ENCODE peak calls at places on chromosomes 11 and 22, in nine cellular contexts. X is cardiac muscle cell, D is pancreas, M is GM23248, Y is mesendoderm, I is left lung, G is neuronal stem cell, H is GM23338, Z is hepatocyte. F is an unnamed sample. For H3K4me1, the result is how much of the 10 kb centered on the place peaks cover.

GRCh38 chr22:46763051-46763705 is 728 bp downstream of the TBC1D22A start:
- DNase-seq in X (peak), D (no peak), M (peak), Y (peak), I (no peak), G (no peak), H (peak), Z (no peak), F (no peak)

GRCh38 chr11:73040046-73040445 is 102.1 kb downstream of the FCHSD2 start:
- DNase-seq in X (no peak), D (no peak), M (no peak), Y (no peak), I (no peak), G (peak), H (peak), Z (no peak), F (no peak)

GRCh38 chr11:19220903-19221682 is 19.3 kb upstream of the CSRP3 start:
- DNase-seq in X (peak), D (no peak), M (no peak), Y (peak), I (peak), G (no peak), H (no peak), Z (no peak), F (peak)

GRCh38 chr22:37431811-37432707 is 4.8 kb upstream of the ELFN2 start:
- DNase-seq in X (peak), D (no peak), M (peak), Y (no peak), I (no peak), G (no peak), H (no peak), Z (peak), F (peak)

GRCh38 chr22:46293591-46294260 is 2.9 kb upstream of the GTSE1 start:
- DNase-seq in X (no peak), D (no peak), M (peak), Y (no peak), I (peak), G (no peak), H (no peak), Z (no peak), F (no peak)

GRCh38 chr22:22753526-22754267 is 109.3 kb downstream of the GGTLC2 start:
- DNase-seq in X (peak), D (no peak), M (peak), Y (peak), I (peak), G (peak), H (peak), Z (peak), F (peak)

GRCh38 chr11:43282607-43283440 is 29.0 kb upstream of the API5 start:
- DNase-seq in X (peak), D (no peak), M (peak), Y (peak), I (no peak), G (peak), H (peak), Z (peak), F (peak)

GRCh38 chr11:31809857-31810778 is 1.0 kb downstream of the PAX6 start:
- DNase-seq in X (peak), D (peak), M (peak), Y (peak), I (peak), G (no peak), H (peak), Z (peak), F (peak)

GRCh38 chr11:94194712-94195111 is 66.1 kb downstream of the PANX1 start:
- DNase-seq in X (no peak), D (no peak), M (no peak), Y (no peak), I (no peak), G (no peak), H (no peak), Z (no peak), F (no peak)

GRCh38 chr11:78542007-78542406 is 32.7 kb downstream of the NARS2 start:
- DNase-seq in X (no peak), D (no peak), M (no peak), Y (no peak), I (no peak), G (no peak), H (no peak), Z (no peak), F (no peak)

GRCh38 chr11:91243630-91244029 is 981.0 kb upstream of the FAT3 start:
- DNase-seq in X (peak), D (no peak), M (no peak), Y (no peak), I (no peak), G (no peak), H (no peak), Z (peak), F (no peak)

GRCh38 chr11:12102588-12103410 is 7.6 kb upstream of the MICAL2 start:
- DNase-seq in X (no peak), D (no peak), M (no peak), Y (peak), I (no peak), G (no peak), H (peak), Z (no peak), F (no peak)

GRCh38 chr22:27937453-27937852 is 18.4 kb upstream of the PITPNB start:
- DNase-seq in X (peak), D (no peak), M (no peak), Y (no peak), I (no peak), G (no peak), H (no peak), Z (no peak), F (no peak)

GRCh38 chr22:46072030-46072881 is 78.1 kb upstream of the PPARA start:
- DNase-seq in X (peak), D (peak), M (peak), Y (peak), I (peak), G (no peak), H (peak), Z (peak), F (peak)

GRCh38 chr11:121459413-121460041 is 6.8 kb upstream of the SORL1-AS1 start:
- DNase-seq in X (no peak), D (no peak), M (no peak), Y (no peak), I (no peak), G (no peak), H (no peak), Z (peak), F (no peak)

GRCh38 chr11:113397212-113397611 is 9.6 kb downstream of the ANKK1 start:
- DNase-seq in X (no peak), D (no peak), M (no peak), Y (no peak), I (no peak), G (no peak), H (no peak), Z (no peak), F (no peak)

GRCh38 chr22:40482391-40482790 is 112.0 kb downstream of the SGSM3 start:
- DNase-seq in X (no peak), D (no peak), M (no peak), Y (no peak), I (no peak), G (no peak), H (no peak), Z (no peak), F (no peak)

GRCh38 chr22:35742342-35743100 is 24.8 kb downstream of the APOL5 start:
- DNase-seq in X (peak), D (no peak), M (peak), Y (peak), I (no peak), G (no peak), H (no peak), Z (no peak), F (no peak)

GRCh38 chr11:119645018-119645417 is 84.0 kb downstream of the NECTIN1 start:
- DNase-seq in X (no peak), D (no peak), M (no peak), Y (no peak), I (no peak), G (no peak), H (no peak), Z (no peak), F (no peak)

GRCh38 chr11:38307455-38307854 is 1709.4 kb upstream of the RAG2 start:
- DNase-seq in X (no peak), D (no peak), M (no peak), Y (no peak), I (no peak), G (no peak), H (no peak), Z (no peak), F (no peak)

GRCh38 chr11:108405706-108406105 is 61.6 kb downstream of the C11orf65 start:
- DNase-seq in X (no peak), D (no peak), M (peak), Y (no peak), I (no peak), G (no peak), H (no peak), Z (no peak), F (no peak)

GRCh38 chr11:112961751-112962747 is 829 bp downstream of the NCAM1 start:
- DNase-seq in X (peak), D (peak), M (peak), Y (peak), I (peak), G (peak), H (peak), Z (peak), F (peak)

GRCh38 chr22:40593460-40594273 is 42.9 kb downstream of the MRTFA start:
- DNase-seq in X (no peak), D (no peak), M (no peak), Y (no peak), I (no peak), G (no peak), H (no peak), Z (peak), F (no peak)

GRCh38 chr11:11558826-11559225 is 63.0 kb downstream of the GALNT18 start:
- DNase-seq in X (no peak), D (no peak), M (no peak), Y (peak), I (peak), G (no peak), H (no peak), Z (no peak), F (no peak)

GRCh38 chr11:125304876-125305275 is 140.3 kb downstream of the PKNOX2 start:
- DNase-seq in X (no peak), D (no peak), M (no peak), Y (no peak), I (no peak), G (no peak), H (no peak), Z (no peak), F (no peak)

GRCh38 chr11:121535122-121535796 is 82.5 kb upstream of the SORL1-AS1 start:
- DNase-seq in X (no peak), D (no peak), M (peak), Y (no peak), I (no peak), G (no peak), H (no peak), Z (no peak), F (no peak)

GRCh38 chr22:29799217-29799680 is 32.1 kb downstream of the UQCR10 start:
- DNase-seq in X (peak), D (peak), M (peak), Y (no peak), I (peak), G (no peak), H (no peak), Z (peak), F (peak)

GRCh38 chr22:33717694-33718396 is 202.4 kb downstream of the LARGE1 start:
- DNase-seq in X (no peak), D (no peak), M (no peak), Y (no peak), I (no peak), G (no peak), H (no peak), Z (no peak), F (no peak)

GRCh38 chr11:65862941-65863888 is 3.0 kb downstream of the MUS81 start:
- DNase-seq in X (no peak), D (peak), M (no peak), Y (no peak), I (no peak), G (no peak), H (no peak), Z (no peak), F (peak)

GRCh38 chr22:30413745-30414524 is 11.6 kb upstream of the MTFP1 start:
- DNase-seq in X (no peak), D (no peak), M (no peak), Y (no peak), I (no peak), G (no peak), H (no peak), Z (no peak), F (no peak)

GRCh38 chr11:13391217-13391616 is 71.8 kb downstream of the BTBD10 start:
- DNase-seq in X (no peak), D (no peak), M (no peak), Y (no peak), I (no peak), G (no peak), H (no peak), Z (no peak), F (no peak)

GRCh38 chr22:23833017-23833795 is 5.6 kb downstream of the DERL3 start:
- DNase-seq in X (no peak), D (peak), M (no peak), Y (no peak), I (no peak), G (no peak), H (no peak), Z (no peak), F (no peak)

GRCh38 chr11:75878968-75879367 is 64.0 kb downstream of the UVRAG start:
- DNase-seq in X (no peak), D (no peak), M (no peak), Y (no peak), I (no peak), G (no peak), H (no peak), Z (no peak), F (no peak)

GRCh38 chr11:75884321-75884720 is 69.3 kb downstream of the UVRAG start:
- DNase-seq in X (no peak), D (no peak), M (no peak), Y (no peak), I (no peak), G (no peak), H (no peak), Z (no peak), F (no peak)

GRCh38 chr11:75874942-75875341 is 59.9 kb downstream of the UVRAG start:
- DNase-seq in X (no peak), D (no peak), M (no peak), Y (no peak), I (no peak), G (no peak), H (no peak), Z (no peak), F (no peak)

DNA sequence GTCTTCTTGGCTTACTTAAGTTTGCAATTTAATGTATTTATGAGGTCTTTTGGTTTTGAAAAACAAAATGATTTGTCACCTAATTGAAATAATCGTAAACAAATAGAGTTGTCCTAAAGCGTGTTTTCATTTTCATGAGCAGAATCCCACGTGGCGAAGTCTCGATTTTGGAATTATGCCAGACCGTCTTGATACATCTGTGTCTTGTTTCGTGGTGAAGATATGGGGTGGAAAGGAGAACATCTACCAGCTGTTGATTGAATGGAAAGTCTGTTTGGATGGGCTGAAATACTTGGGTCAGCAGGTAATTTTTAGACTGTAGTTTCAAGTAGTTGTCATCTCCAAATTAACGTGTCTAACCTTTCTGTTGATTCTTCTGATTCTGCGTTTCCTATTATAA is 64.7 kb downstream of the UVRAG start:
- DNase-seq in X (no peak), D (no peak), M (no peak), Y (no peak), I (no peak), G (no peak), H (no peak), Z (no peak), F (no peak)
- H3K4me1 ChIP-seq in X (under half), D (under half), M (under half), Y (under half), I (under half), G (under half), H (under half), Z (under half), F (under half)

GRCh38 chr11:111796696-111797095 is 30.5 kb upstream of the PPP2R1B start:
- DNase-seq in X (no peak), D (no peak), M (no peak), Y (no peak), I (no peak), G (no peak), H (no peak), Z (no peak), F (no peak)
- H3K4me1 ChIP-seq in X (under half), D (under half), M (half or more), Y (under half), I (under half), G (under half), H (under half), Z (under half), F (under half)

GRCh38 chr11:1730230-1730629 is 20.2 kb downstream of the IFITM10 start:
- DNase-seq in X (no peak), D (no peak), M (no peak), Y (no peak), I (no peak), G (no peak), H (no peak), Z (no peak), F (no peak)
- H3K4me1 ChIP-seq in X (under half), D (under half), M (under half), Y (under half), I (under half), G (under half), H (under half), Z (under half), F (under half)

GRCh38 chr11:116986521-116987105 is 111.6 kb downstream of the SIK3 start:
- DNase-seq in X (peak), D (no peak), M (peak), Y (no peak), I (no peak), G (no peak), H (peak), Z (no peak), F (no peak)
- H3K4me1 ChIP-seq in X (under half), D (under half), M (half or more), Y (under half), I (half or more), G (under half), H (under half), Z (under half), F (under half)

GRCh38 chr11:3888210-3888609 is 32.7 kb downstream of the STIM1 start:
- DNase-seq in X (no peak), D (no peak), M (no peak), Y (no peak), I (no peak), G (no peak), H (no peak), Z (no peak), F (no peak)

GRCh38 chr11:3888876-3889275 is 33.4 kb downstream of the STIM1 start:
- DNase-seq in X (no peak), D (no peak), M (no peak), Y (no peak), I (no peak), G (no peak), H (no peak), Z (no peak), F (no peak)

GRCh38 chr11:3882671-3883070 is 27.2 kb downstream of the STIM1 start:
- DNase-seq in X (no peak), D (no peak), M (no peak), Y (no peak), I (no peak), G (no peak), H (no peak), Z (no peak), F (no peak)

GRCh38 chr11:3886985-3887384 is 31.5 kb downstream of the STIM1 start:
- DNase-seq in X (no peak), D (no peak), M (no peak), Y (no peak), I (no peak), G (no peak), H (no peak), Z (no peak), F (no peak)

GRCh38 chr11:3885855-3886254 is 30.4 kb downstream of the STIM1 start:
- DNase-seq in X (no peak), D (no peak), M (no peak), Y (no peak), I (no peak), G (no peak), H (no peak), Z (no peak), F (no peak)
- H3K4me1 ChIP-seq in X (under half), D (under half), M (under half), Y (under half), I (under half), G (under half), H (under half), Z (under half), F (under half)

DNA sequence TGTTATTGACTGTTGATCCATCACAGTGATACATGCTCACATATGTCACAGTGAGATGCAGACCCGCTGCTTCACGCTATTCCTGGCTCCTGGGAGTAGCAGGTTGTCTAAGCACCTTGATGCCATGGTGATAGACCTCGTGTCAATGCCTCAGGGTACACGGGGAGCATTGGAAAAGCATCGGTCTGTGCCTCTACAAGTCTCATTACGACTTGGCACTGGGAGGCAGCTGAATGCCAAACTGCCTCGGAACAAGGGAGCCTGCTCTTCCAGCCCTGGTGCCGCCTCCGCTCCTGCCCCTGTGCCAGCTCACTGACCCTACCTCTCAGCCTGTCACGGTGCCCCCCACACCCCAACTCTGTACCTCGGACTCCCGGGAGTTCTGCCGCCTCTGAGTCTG is 1.6 kb upstream of the NFAM1 start:
- DNase-seq in X (no peak), D (no peak), M (no peak), Y (no peak), I (no peak), G (no peak), H (no peak), Z (no peak), F (no peak)
- H3K4me1 ChIP-seq in X (under half), D (under half), M (under half), Y (under half), I (half or more), G (under half), H (under half), Z (under half), F (under half)